ENCODE peak calls at places on chromosomes 1 and 21, in seven cellular contexts. One of them, this sample, is unnamed.

GRCh38 chr1:9758559-9759121 is 65.1 kb downstream of the CLSTN1 start:
- DNase-seq in HCT116: no peak
- DNase-seq in upper lobe of right lung: no peak
- DNase-seq in CD8-positive, alpha-beta T cell: no peak
- DNase-seq in tibial artery: no peak
- DNase-seq in heart left ventricle: no peak
- DNase-seq in left ventricle myocardium inferior: no peak
- DNase-seq in this sample: no peak

GRCh38 chr1:241331328-241331693 is 25.7 kb downstream of the RGS7 start:
- DNase-seq in HCT116: no peak
- DNase-seq in upper lobe of right lung: no peak
- DNase-seq in tibial artery: no peak
- DNase-seq in heart left ventricle: no peak
- DNase-seq in left ventricle myocardium inferior: no peak
- DNase-seq in CD8-positive, alpha-beta T cell: no peak
- DNase-seq in this sample: no peak

GRCh38 chr1:36343651-36344394 is 20.4 kb upstream of the EVA1B start:
- DNase-seq in tibial artery: no peak
- DNase-seq in CD8-positive, alpha-beta T cell: no peak
- DNase-seq in HCT116: no peak
- DNase-seq in upper lobe of right lung: no peak
- DNase-seq in left ventricle myocardium inferior: no peak
- DNase-seq in heart left ventricle: no peak
- DNase-seq in this sample: no peak

GRCh38 chr1:41489561-41489960 is 5.1 kb upstream of the EDN2 start:
- DNase-seq in heart left ventricle: no peak
- DNase-seq in left ventricle myocardium inferior: no peak
- DNase-seq in HCT116: no peak
- DNase-seq in tibial artery: no peak
- DNase-seq in upper lobe of right lung: no peak
- DNase-seq in CD8-positive, alpha-beta T cell: no peak
- DNase-seq in this sample: no peak

GRCh38 chr21:10272216-10272615 is 249.2 kb upstream of the TPTE start:
- DNase-seq in heart left ventricle: no peak
- DNase-seq in CD8-positive, alpha-beta T cell: no peak
- DNase-seq in tibial artery: no peak
- DNase-seq in upper lobe of right lung: no peak
- DNase-seq in HCT116: no peak
- DNase-seq in left ventricle myocardium inferior: no peak
- DNase-seq in this sample: peak; percentile 67

GRCh38 chr1:28249013-28249870 is 10.1 kb upstream of the SESN2 start:
- DNase-seq in heart left ventricle: peak; percentile 52
- DNase-seq in upper lobe of right lung: peak; percentile 90
- DNase-seq in CD8-positive, alpha-beta T cell: peak; percentile 45
- DNase-seq in tibial artery: peak; percentile 48
- DNase-seq in HCT116: peak; percentile 85
- DNase-seq in left ventricle myocardium inferior: peak; percentile 65
- DNase-seq in this sample: peak; percentile 47

GRCh38 chr1:15690317-15690716 is 6.2 kb downstream of the PLEKHM2 start:
- DNase-seq in HCT116: no peak
- DNase-seq in upper lobe of right lung: no peak
- DNase-seq in left ventricle myocardium inferior: no peak
- DNase-seq in heart left ventricle: no peak
- DNase-seq in CD8-positive, alpha-beta T cell: no peak
- DNase-seq in tibial artery: no peak
- DNase-seq in this sample: no peak

GRCh38 chr1:40848530-40849189 is 13.5 kb downstream of the CITED4 start:
- DNase-seq in tibial artery: peak; percentile 62
- DNase-seq in heart left ventricle: peak; percentile 56
- DNase-seq in left ventricle myocardium inferior: peak; percentile 61
- DNase-seq in CD8-positive, alpha-beta T cell: no peak
- DNase-seq in HCT116: peak; percentile 71
- DNase-seq in upper lobe of right lung: peak; percentile 77
- DNase-seq in this sample: no peak

GRCh38 chr1:93148001-93148400 is 32.2 kb downstream of the TMED5 start:
- DNase-seq in upper lobe of right lung: no peak
- DNase-seq in HCT116: no peak
- DNase-seq in left ventricle myocardium inferior: no peak
- DNase-seq in CD8-positive, alpha-beta T cell: no peak
- DNase-seq in tibial artery: no peak
- DNase-seq in heart left ventricle: no peak
- DNase-seq in this sample: no peak

GRCh38 chr1:53327183-53327941 is 508 bp downstream of the LRP8 start:
- DNase-seq in left ventricle myocardium inferior: no peak
- DNase-seq in heart left ventricle: no peak
- DNase-seq in CD8-positive, alpha-beta T cell: peak; percentile 63
- DNase-seq in tibial artery: no peak
- DNase-seq in upper lobe of right lung: peak; percentile 76
- DNase-seq in HCT116: no peak
- DNase-seq in this sample: peak; percentile 56

GRCh38 chr21:33036430-33037162 is 10.9 kb downstream of the OLIG2 start:
- DNase-seq in left ventricle myocardium inferior: peak; percentile 41
- DNase-seq in tibial artery: peak; percentile 47
- DNase-seq in upper lobe of right lung: no peak
- DNase-seq in CD8-positive, alpha-beta T cell: peak; percentile 29
- DNase-seq in heart left ventricle: no peak
- DNase-seq in HCT116: no peak
- DNase-seq in this sample: no peak

GRCh38 chr1:63628607-63629006 is 35.4 kb downstream of the PGM1 start:
- DNase-seq in heart left ventricle: no peak
- DNase-seq in tibial artery: no peak
- DNase-seq in upper lobe of right lung: no peak
- DNase-seq in CD8-positive, alpha-beta T cell: no peak
- DNase-seq in HCT116: no peak
- DNase-seq in left ventricle myocardium inferior: no peak
- DNase-seq in this sample: no peak

GRCh38 chr21:31576428-31576827 is 83.1 kb upstream of the SOD1 start:
- DNase-seq in upper lobe of right lung: no peak
- DNase-seq in HCT116: no peak
- DNase-seq in CD8-positive, alpha-beta T cell: no peak
- DNase-seq in left ventricle myocardium inferior: no peak
- DNase-seq in tibial artery: no peak
- DNase-seq in heart left ventricle: no peak
- DNase-seq in this sample: no peak

GRCh38 chr1:85295006-85295431 is 18.6 kb upstream of the BCL10 start:
- DNase-seq in left ventricle myocardium inferior: no peak
- DNase-seq in CD8-positive, alpha-beta T cell: no peak
- DNase-seq in upper lobe of right lung: no peak
- DNase-seq in tibial artery: no peak
- DNase-seq in heart left ventricle: no peak
- DNase-seq in HCT116: peak; percentile 59
- DNase-seq in this sample: no peak

DNA sequence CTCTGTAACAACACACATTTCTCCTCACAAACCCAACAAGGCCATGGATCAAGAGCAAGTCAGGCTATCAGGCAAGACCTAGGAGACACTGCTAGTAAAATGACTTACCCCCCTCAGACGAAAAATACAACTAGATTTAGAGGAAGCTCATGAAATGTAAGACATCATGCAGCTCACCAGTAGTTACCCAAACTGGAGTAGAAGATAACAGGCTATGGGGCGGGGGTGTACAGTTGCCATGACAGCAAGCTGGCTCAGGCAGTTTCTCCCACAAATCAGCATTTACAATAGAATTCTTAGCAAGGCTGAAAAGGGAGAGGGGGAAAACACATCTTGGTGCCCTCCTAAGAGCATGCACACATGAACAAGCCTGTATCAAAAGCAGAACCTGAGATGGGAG is 13.9 kb downstream of the TPM3 start:
- DNase-seq in heart left ventricle: no peak
- DNase-seq in HCT116: no peak
- DNase-seq in CD8-positive, alpha-beta T cell: no peak
- DNase-seq in left ventricle myocardium inferior: no peak
- DNase-seq in upper lobe of right lung: no peak
- DNase-seq in tibial artery: no peak
- DNase-seq in this sample: no peak
- H3K4me1 ChIP-seq in heart left ventricle: peaks cover 69% of the 10 kb centered on the region
- H3K4me1 ChIP-seq in HCT116: peaks cover 11% of the 10 kb centered on the region
- H3K4me1 ChIP-seq in CD8-positive, alpha-beta T cell: peaks cover 65% of the 10 kb centered on the region
- H3K4me1 ChIP-seq in left ventricle myocardium inferior: peaks cover 78% of the 10 kb centered on the region
- H3K4me1 ChIP-seq in upper lobe of right lung: peaks cover 70% of the 10 kb centered on the region
- H3K4me1 ChIP-seq in tibial artery: peaks cover 49% of the 10 kb centered on the region
- H3K4me1 ChIP-seq in this sample: peaks cover 28% of the 10 kb centered on the region

GRCh38 chr1:8439015-8439702 is 121.2 kb downstream of the SLC45A1 start:
- DNase-seq in left ventricle myocardium inferior: peak; percentile 82
- DNase-seq in HCT116: no peak
- DNase-seq in upper lobe of right lung: peak; percentile 86
- DNase-seq in CD8-positive, alpha-beta T cell: no peak
- DNase-seq in heart left ventricle: peak; percentile 86
- DNase-seq in tibial artery: peak; percentile 87
- DNase-seq in this sample: peak; percentile 62
- H3K27ac ChIP-seq in left ventricle myocardium inferior: peak overlapping the region; percentile 64
- H3K27ac ChIP-seq in HCT116: peak overlapping the region; percentile 18
- H3K27ac ChIP-seq in upper lobe of right lung: peak overlapping the region; percentile 52
- H3K27ac ChIP-seq in CD8-positive, alpha-beta T cell: no peak overlapping the region
- H3K27ac ChIP-seq in heart left ventricle: peak overlapping the region; percentile 30
- H3K27ac ChIP-seq in tibial artery: peak overlapping the region; percentile 40
- H3K27ac ChIP-seq in this sample: peak overlapping the region; percentile 44

GRCh38 chr1:109739738-109740614 is 862 bp downstream of the GSTM3 start:
- DNase-seq in heart left ventricle: peak; percentile 78
- DNase-seq in tibial artery: peak; percentile 68
- DNase-seq in CD8-positive, alpha-beta T cell: peak; percentile 82
- DNase-seq in upper lobe of right lung: peak; percentile 88
- DNase-seq in left ventricle myocardium inferior: peak; percentile 86
- DNase-seq in HCT116: no peak
- DNase-seq in this sample: peak; percentile 87
- H3K9me3 ChIP-seq in heart left ventricle: no peaks in the 10 kb centered on the region
- H3K9me3 ChIP-seq in tibial artery: no peaks in the 10 kb centered on the region
- H3K9me3 ChIP-seq in CD8-positive, alpha-beta T cell: no peaks in the 10 kb centered on the region
- H3K9me3 ChIP-seq in upper lobe of right lung: no peaks in the 10 kb centered on the region
- H3K9me3 ChIP-seq in left ventricle myocardium inferior: no peaks in the 10 kb centered on the region
- H3K9me3 ChIP-seq in HCT116: no peaks in the 10 kb centered on the region
- H3K9me3 ChIP-seq in this sample: no peaks in the 10 kb centered on the region

GRCh38 chr1:152148991-152149390 is 10.0 kb downstream of the RPTN start:
- DNase-seq in heart left ventricle: no peak
- DNase-seq in HCT116: no peak
- DNase-seq in CD8-positive, alpha-beta T cell: no peak
- DNase-seq in left ventricle myocardium inferior: no peak
- DNase-seq in upper lobe of right lung: no peak
- DNase-seq in tibial artery: no peak
- DNase-seq in this sample: no peak

GRCh38 chr1:152145789-152146188 is 13.2 kb downstream of the RPTN start:
- DNase-seq in upper lobe of right lung: no peak
- DNase-seq in CD8-positive, alpha-beta T cell: no peak
- DNase-seq in HCT116: no peak
- DNase-seq in tibial artery: no peak
- DNase-seq in left ventricle myocardium inferior: no peak
- DNase-seq in heart left ventricle: no peak
- DNase-seq in this sample: no peak

GRCh38 chr1:152151646-152152045 is 7.4 kb downstream of the RPTN start:
- DNase-seq in CD8-positive, alpha-beta T cell: no peak
- DNase-seq in heart left ventricle: no peak
- DNase-seq in left ventricle myocardium inferior: no peak
- DNase-seq in tibial artery: no peak
- DNase-seq in HCT116: no peak
- DNase-seq in upper lobe of right lung: no peak
- DNase-seq in this sample: no peak

GRCh38 chr1:152143147-152143845 is 15.7 kb downstream of the RPTN start:
- DNase-seq in CD8-positive, alpha-beta T cell: no peak
- DNase-seq in tibial artery: no peak
- DNase-seq in heart left ventricle: no peak
- DNase-seq in HCT116: no peak
- DNase-seq in left ventricle myocardium inferior: no peak
- DNase-seq in upper lobe of right lung: no peak
- DNase-seq in this sample: no peak

GRCh38 chr1:152148051-152148450 is 11.0 kb downstream of the RPTN start:
- DNase-seq in heart left ventricle: no peak
- DNase-seq in CD8-positive, alpha-beta T cell: no peak
- DNase-seq in tibial artery: no peak
- DNase-seq in HCT116: no peak
- DNase-seq in left ventricle myocardium inferior: no peak
- DNase-seq in upper lobe of right lung: no peak
- DNase-seq in this sample: no peak
- H3K4me1 ChIP-seq in heart left ventricle: no peaks in the 10 kb centered on the region
- H3K4me1 ChIP-seq in CD8-positive, alpha-beta T cell: no peaks in the 10 kb centered on the region
- H3K4me1 ChIP-seq in tibial artery: no peaks in the 10 kb centered on the region
- H3K4me1 ChIP-seq in HCT116: no peaks in the 10 kb centered on the region
- H3K4me1 ChIP-seq in left ventricle myocardium inferior: no peaks in the 10 kb centered on the region
- H3K4me1 ChIP-seq in upper lobe of right lung: no peaks in the 10 kb centered on the region
- H3K4me1 ChIP-seq in this sample: no peaks in the 10 kb centered on the region

DNA sequence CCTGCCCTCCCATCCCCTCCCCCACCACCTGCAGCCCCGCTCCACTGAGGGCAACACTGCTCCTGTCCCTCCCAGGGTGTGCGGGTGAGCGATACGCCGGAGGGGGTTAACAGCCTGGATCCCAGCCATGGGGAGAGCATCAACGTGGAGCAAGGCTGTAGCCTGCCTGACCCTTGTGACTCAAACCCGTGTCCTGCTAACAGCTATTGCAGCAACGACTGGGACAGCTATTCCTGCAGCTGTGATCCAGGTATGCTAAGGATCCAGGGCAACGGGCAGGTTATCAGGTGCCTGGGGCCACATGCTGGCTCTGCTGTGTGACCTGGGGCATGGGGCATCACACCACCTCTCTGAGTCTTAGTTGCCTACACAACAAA is 15.0 kb downstream of the CELSR2 start:
- DNase-seq in tibial artery: no peak
- DNase-seq in left ventricle myocardium inferior: no peak
- DNase-seq in heart left ventricle: no peak
- DNase-seq in CD8-positive, alpha-beta T cell: no peak
- DNase-seq in upper lobe of right lung: no peak
- DNase-seq in HCT116: no peak
- DNase-seq in this sample: no peak
- H3K27ac ChIP-seq in tibial artery: no peak overlapping the region
- H3K27ac ChIP-seq in left ventricle myocardium inferior: no peak overlapping the region
- H3K27ac ChIP-seq in heart left ventricle: no peak overlapping the region
- H3K27ac ChIP-seq in CD8-positive, alpha-beta T cell: no peak overlapping the region
- H3K27ac ChIP-seq in upper lobe of right lung: no peak overlapping the region
- H3K27ac ChIP-seq in HCT116: no peak overlapping the region
- H3K27ac ChIP-seq in this sample: no peak overlapping the region

GRCh38 chr21:26374817-26375216 is 198.3 kb downstream of the CYYR1 start:
- DNase-seq in tibial artery: no peak
- DNase-seq in CD8-positive, alpha-beta T cell: no peak
- DNase-seq in upper lobe of right lung: no peak
- DNase-seq in heart left ventricle: no peak
- DNase-seq in left ventricle myocardium inferior: no peak
- DNase-seq in HCT116: no peak
- DNase-seq in this sample: no peak
- H3K9me3 ChIP-seq in tibial artery: no peaks in the 10 kb centered on the region
- H3K9me3 ChIP-seq in CD8-positive, alpha-beta T cell: no peaks in the 10 kb centered on the region
- H3K9me3 ChIP-seq in upper lobe of right lung: no peaks in the 10 kb centered on the region
- H3K9me3 ChIP-seq in heart left ventricle: no peaks in the 10 kb centered on the region
- H3K9me3 ChIP-seq in left ventricle myocardium inferior: no peaks in the 10 kb centered on the region
- H3K9me3 ChIP-seq in HCT116: no peaks in the 10 kb centered on the region
- H3K9me3 ChIP-seq in this sample: no peaks in the 10 kb centered on the region